ENCODE peak calls at places on chromosomes 13 and 19, in five cellular contexts. M, L, E, Z and A are unnamed samples.

GRCh38 chr19:17755977-17756670 is 4.8 kb downstream of the FCHO1 start:
- DNase-seq in Z (peak), L (no peak), E (peak), M (no peak), A (peak)

GRCh38 chr19:6118043-6118442 is 7.7 kb upstream of the RFX2 start:
- DNase-seq in M (no peak), Z (no peak), L (no peak), E (no peak), A (no peak)

GRCh38 chr13:51801631-51802099 is 2.3 kb downstream of the DHRS12 start:
- DNase-seq in L (peak), Z (no peak), M (no peak), E (peak), A (no peak)

GRCh38 chr19:40143612-40144011 is 47.6 kb upstream of the MAP3K10 start:
- DNase-seq in L (no peak), E (no peak), M (peak), Z (peak), A (no peak)

GRCh38 chr19:8041553-8041952 is 11.0 kb upstream of the CCL25 start:
- DNase-seq in L (no peak), E (no peak), M (no peak), Z (no peak), A (peak)

GRCh38 chr13:49814551-49815270 is 22.2 kb upstream of the KPNA3 start:
- DNase-seq in Z (no peak), M (no peak), L (no peak), E (no peak), A (no peak)

GRCh38 chr19:47756627-47756929 is 11.2 kb downstream of the NOP53 start:
- DNase-seq in Z (no peak), E (no peak), M (no peak), L (no peak), A (no peak)

GRCh38 chr19:49924004-49924880 is 4.8 kb upstream of the ATF5 start:
- DNase-seq in L (no peak), M (no peak), Z (no peak), E (no peak), A (no peak)